ENCODE peak calls at places on chromosomes 7 and 10, in five cellular contexts. One of them, this sample, is unnamed.

GRCh38 chr7:115008465-115009114 is 86.7 kb downstream of the MDFIC start:
- DNase-seq in NCI-H1105 treated with DMSO at 0.1 percent for 48 hours: no peak
- DNase-seq in stimulated activated CD8-positive, alpha-beta memory T cell treated with anti-CD3 and anti-CD28 coated beads, Interleukin-15, amount 100 ng/mL, for 24 hours: no peak
- DNase-seq in upper lobe of left lung: no peak
- DNase-seq in activated T-helper 1 cell treated with anti-CD3 and anti-CD28 coated beads, Interleukin-2, amount 50 U/mL, for 16 hours: no peak
- DNase-seq in this sample: peak

GRCh38 chr10:664893-665292 is 24.6 kb downstream of the DIP2C start:
- DNase-seq in stimulated activated CD8-positive, alpha-beta memory T cell treated with anti-CD3 and anti-CD28 coated beads, Interleukin-15, amount 100 ng/mL, for 24 hours: no peak
- DNase-seq in NCI-H1105 treated with DMSO at 0.1 percent for 48 hours: no peak
- DNase-seq in activated T-helper 1 cell treated with anti-CD3 and anti-CD28 coated beads, Interleukin-2, amount 50 U/mL, for 16 hours: no peak
- DNase-seq in upper lobe of left lung: no peak
- DNase-seq in this sample: no peak

GRCh38 chr10:69474688-69475432 is 23.6 kb downstream of the TSPAN15 start:
- DNase-seq in NCI-H1105 treated with DMSO at 0.1 percent for 48 hours: no peak
- DNase-seq in stimulated activated CD8-positive, alpha-beta memory T cell treated with anti-CD3 and anti-CD28 coated beads, Interleukin-15, amount 100 ng/mL, for 24 hours: no peak
- DNase-seq in activated T-helper 1 cell treated with anti-CD3 and anti-CD28 coated beads, Interleukin-2, amount 50 U/mL, for 16 hours: no peak
- DNase-seq in upper lobe of left lung: no peak
- DNase-seq in this sample: no peak

GRCh38 chr7:95509199-95509598 is 23.5 kb downstream of the ASB4 start:
- DNase-seq in activated T-helper 1 cell treated with anti-CD3 and anti-CD28 coated beads, Interleukin-2, amount 50 U/mL, for 16 hours: no peak
- DNase-seq in NCI-H1105 treated with DMSO at 0.1 percent for 48 hours: peak
- DNase-seq in upper lobe of left lung: no peak
- DNase-seq in stimulated activated CD8-positive, alpha-beta memory T cell treated with anti-CD3 and anti-CD28 coated beads, Interleukin-15, amount 100 ng/mL, for 24 hours: no peak
- DNase-seq in this sample: no peak

GRCh38 chr10:97081621-97082235 is 104.0 kb downstream of the SLIT1 start:
- DNase-seq in upper lobe of left lung: no peak
- DNase-seq in NCI-H1105 treated with DMSO at 0.1 percent for 48 hours: no peak
- DNase-seq in stimulated activated CD8-positive, alpha-beta memory T cell treated with anti-CD3 and anti-CD28 coated beads, Interleukin-15, amount 100 ng/mL, for 24 hours: peak
- DNase-seq in activated T-helper 1 cell treated with anti-CD3 and anti-CD28 coated beads, Interleukin-2, amount 50 U/mL, for 16 hours: peak
- DNase-seq in this sample: no peak

GRCh38 chr10:67612577-67613537 is 83.1 kb downstream of the CTNNA3 start:
- DNase-seq in stimulated activated CD8-positive, alpha-beta memory T cell treated with anti-CD3 and anti-CD28 coated beads, Interleukin-15, amount 100 ng/mL, for 24 hours: no peak
- DNase-seq in NCI-H1105 treated with DMSO at 0.1 percent for 48 hours: no peak
- DNase-seq in upper lobe of left lung: no peak
- DNase-seq in activated T-helper 1 cell treated with anti-CD3 and anti-CD28 coated beads, Interleukin-2, amount 50 U/mL, for 16 hours: no peak
- DNase-seq in this sample: no peak

GRCh38 chr7:155182406-155182970 is 112.4 kb downstream of the HTR5A start:
- DNase-seq in stimulated activated CD8-positive, alpha-beta memory T cell treated with anti-CD3 and anti-CD28 coated beads, Interleukin-15, amount 100 ng/mL, for 24 hours: no peak
- DNase-seq in upper lobe of left lung: no peak
- DNase-seq in activated T-helper 1 cell treated with anti-CD3 and anti-CD28 coated beads, Interleukin-2, amount 50 U/mL, for 16 hours: no peak
- DNase-seq in NCI-H1105 treated with DMSO at 0.1 percent for 48 hours: no peak
- DNase-seq in this sample: no peak

GRCh38 chr7:134875867-134876266 is 96.4 kb downstream of the CALD1 start:
- DNase-seq in stimulated activated CD8-positive, alpha-beta memory T cell treated with anti-CD3 and anti-CD28 coated beads, Interleukin-15, amount 100 ng/mL, for 24 hours: no peak
- DNase-seq in NCI-H1105 treated with DMSO at 0.1 percent for 48 hours: no peak
- DNase-seq in activated T-helper 1 cell treated with anti-CD3 and anti-CD28 coated beads, Interleukin-2, amount 50 U/mL, for 16 hours: no peak
- DNase-seq in upper lobe of left lung: no peak
- DNase-seq in this sample: no peak

GRCh38 chr7:79684384-79684783 is 230.9 kb upstream of the MAGI2 start:
- DNase-seq in NCI-H1105 treated with DMSO at 0.1 percent for 48 hours: no peak
- DNase-seq in upper lobe of left lung: no peak
- DNase-seq in activated T-helper 1 cell treated with anti-CD3 and anti-CD28 coated beads, Interleukin-2, amount 50 U/mL, for 16 hours: no peak
- DNase-seq in stimulated activated CD8-positive, alpha-beta memory T cell treated with anti-CD3 and anti-CD28 coated beads, Interleukin-15, amount 100 ng/mL, for 24 hours: no peak
- DNase-seq in this sample: no peak

GRCh38 chr10:113199459-113199858 is 249.4 kb downstream of the TCF7L2 start:
- DNase-seq in activated T-helper 1 cell treated with anti-CD3 and anti-CD28 coated beads, Interleukin-2, amount 50 U/mL, for 16 hours: no peak
- DNase-seq in NCI-H1105 treated with DMSO at 0.1 percent for 48 hours: no peak
- DNase-seq in stimulated activated CD8-positive, alpha-beta memory T cell treated with anti-CD3 and anti-CD28 coated beads, Interleukin-15, amount 100 ng/mL, for 24 hours: no peak
- DNase-seq in upper lobe of left lung: no peak
- DNase-seq in this sample: no peak

GRCh38 chr10:61921143-61921542 is 19.6 kb downstream of the ARID5B start:
- DNase-seq in NCI-H1105 treated with DMSO at 0.1 percent for 48 hours: no peak
- DNase-seq in upper lobe of left lung: no peak
- DNase-seq in stimulated activated CD8-positive, alpha-beta memory T cell treated with anti-CD3 and anti-CD28 coated beads, Interleukin-15, amount 100 ng/mL, for 24 hours: no peak
- DNase-seq in activated T-helper 1 cell treated with anti-CD3 and anti-CD28 coated beads, Interleukin-2, amount 50 U/mL, for 16 hours: no peak
- DNase-seq in this sample: no peak

GRCh38 chr7:1920266-1920681 is 250.2 kb downstream of the ELFN1 start:
- DNase-seq in stimulated activated CD8-positive, alpha-beta memory T cell treated with anti-CD3 and anti-CD28 coated beads, Interleukin-15, amount 100 ng/mL, for 24 hours: no peak
- DNase-seq in activated T-helper 1 cell treated with anti-CD3 and anti-CD28 coated beads, Interleukin-2, amount 50 U/mL, for 16 hours: peak
- DNase-seq in NCI-H1105 treated with DMSO at 0.1 percent for 48 hours: no peak
- DNase-seq in upper lobe of left lung: no peak
- DNase-seq in this sample: no peak

GRCh38 chr7:96996111-96996936 is 9.0 kb upstream of the DLX6 start:
- DNase-seq in NCI-H1105 treated with DMSO at 0.1 percent for 48 hours: no peak
- DNase-seq in upper lobe of left lung: peak
- DNase-seq in stimulated activated CD8-positive, alpha-beta memory T cell treated with anti-CD3 and anti-CD28 coated beads, Interleukin-15, amount 100 ng/mL, for 24 hours: no peak
- DNase-seq in activated T-helper 1 cell treated with anti-CD3 and anti-CD28 coated beads, Interleukin-2, amount 50 U/mL, for 16 hours: no peak
- DNase-seq in this sample: no peak

GRCh38 chr10:114477285-114477684 is 73.0 kb upstream of the AFAP1L2 start:
- DNase-seq in stimulated activated CD8-positive, alpha-beta memory T cell treated with anti-CD3 and anti-CD28 coated beads, Interleukin-15, amount 100 ng/mL, for 24 hours: no peak
- DNase-seq in NCI-H1105 treated with DMSO at 0.1 percent for 48 hours: no peak
- DNase-seq in upper lobe of left lung: no peak
- DNase-seq in activated T-helper 1 cell treated with anti-CD3 and anti-CD28 coated beads, Interleukin-2, amount 50 U/mL, for 16 hours: no peak
- DNase-seq in this sample: no peak

GRCh38 chr10:120457431-120458172 is 575 bp downstream of the PLPP4 start:
- DNase-seq in activated T-helper 1 cell treated with anti-CD3 and anti-CD28 coated beads, Interleukin-2, amount 50 U/mL, for 16 hours: no peak
- DNase-seq in upper lobe of left lung: peak
- DNase-seq in NCI-H1105 treated with DMSO at 0.1 percent for 48 hours: no peak
- DNase-seq in stimulated activated CD8-positive, alpha-beta memory T cell treated with anti-CD3 and anti-CD28 coated beads, Interleukin-15, amount 100 ng/mL, for 24 hours: no peak
- DNase-seq in this sample: no peak

GRCh38 chr7:19713676-19714075 is 4.8 kb upstream of the POLR1F start:
- DNase-seq in upper lobe of left lung: no peak
- DNase-seq in NCI-H1105 treated with DMSO at 0.1 percent for 48 hours: peak
- DNase-seq in activated T-helper 1 cell treated with anti-CD3 and anti-CD28 coated beads, Interleukin-2, amount 50 U/mL, for 16 hours: no peak
- DNase-seq in stimulated activated CD8-positive, alpha-beta memory T cell treated with anti-CD3 and anti-CD28 coated beads, Interleukin-15, amount 100 ng/mL, for 24 hours: no peak
- DNase-seq in this sample: no peak

GRCh38 chr7:87411186-87411585 is 64.3 kb downstream of the ABCB4 start:
- DNase-seq in activated T-helper 1 cell treated with anti-CD3 and anti-CD28 coated beads, Interleukin-2, amount 50 U/mL, for 16 hours: no peak
- DNase-seq in upper lobe of left lung: no peak
- DNase-seq in NCI-H1105 treated with DMSO at 0.1 percent for 48 hours: no peak
- DNase-seq in stimulated activated CD8-positive, alpha-beta memory T cell treated with anti-CD3 and anti-CD28 coated beads, Interleukin-15, amount 100 ng/mL, for 24 hours: no peak
- DNase-seq in this sample: no peak

GRCh38 chr7:270351-270983 is 19.5 kb upstream of the FOXL3 start:
- DNase-seq in NCI-H1105 treated with DMSO at 0.1 percent for 48 hours: no peak
- DNase-seq in stimulated activated CD8-positive, alpha-beta memory T cell treated with anti-CD3 and anti-CD28 coated beads, Interleukin-15, amount 100 ng/mL, for 24 hours: no peak
- DNase-seq in upper lobe of left lung: no peak
- DNase-seq in activated T-helper 1 cell treated with anti-CD3 and anti-CD28 coated beads, Interleukin-2, amount 50 U/mL, for 16 hours: no peak
- DNase-seq in this sample: no peak

GRCh38 chr7:240887-241421 is 48.6 kb downstream of the FAM20C start:
- DNase-seq in stimulated activated CD8-positive, alpha-beta memory T cell treated with anti-CD3 and anti-CD28 coated beads, Interleukin-15, amount 100 ng/mL, for 24 hours: no peak
- DNase-seq in activated T-helper 1 cell treated with anti-CD3 and anti-CD28 coated beads, Interleukin-2, amount 50 U/mL, for 16 hours: no peak
- DNase-seq in upper lobe of left lung: peak
- DNase-seq in NCI-H1105 treated with DMSO at 0.1 percent for 48 hours: no peak
- DNase-seq in this sample: no peak

GRCh38 chr10:18860591-18861205 is 187.9 kb upstream of the MALRD1 start:
- DNase-seq in upper lobe of left lung: no peak
- DNase-seq in activated T-helper 1 cell treated with anti-CD3 and anti-CD28 coated beads, Interleukin-2, amount 50 U/mL, for 16 hours: no peak
- DNase-seq in stimulated activated CD8-positive, alpha-beta memory T cell treated with anti-CD3 and anti-CD28 coated beads, Interleukin-15, amount 100 ng/mL, for 24 hours: no peak
- DNase-seq in NCI-H1105 treated with DMSO at 0.1 percent for 48 hours: no peak
- DNase-seq in this sample: no peak

GRCh38 chr10:24374134-24374915 is 165.4 kb downstream of the KIAA1217 start:
- DNase-seq in activated T-helper 1 cell treated with anti-CD3 and anti-CD28 coated beads, Interleukin-2, amount 50 U/mL, for 16 hours: no peak
- DNase-seq in NCI-H1105 treated with DMSO at 0.1 percent for 48 hours: no peak
- DNase-seq in stimulated activated CD8-positive, alpha-beta memory T cell treated with anti-CD3 and anti-CD28 coated beads, Interleukin-15, amount 100 ng/mL, for 24 hours: no peak
- DNase-seq in upper lobe of left lung: no peak
- DNase-seq in this sample: no peak

GRCh38 chr7:151179946-151180345 is 7.1 kb downstream of the ASB10 start:
- DNase-seq in NCI-H1105 treated with DMSO at 0.1 percent for 48 hours: no peak
- DNase-seq in upper lobe of left lung: no peak
- DNase-seq in stimulated activated CD8-positive, alpha-beta memory T cell treated with anti-CD3 and anti-CD28 coated beads, Interleukin-15, amount 100 ng/mL, for 24 hours: no peak
- DNase-seq in activated T-helper 1 cell treated with anti-CD3 and anti-CD28 coated beads, Interleukin-2, amount 50 U/mL, for 16 hours: no peak
- DNase-seq in this sample: no peak

GRCh38 chr7:155533120-155533826 is 13.1 kb downstream of the CNPY1 start:
- DNase-seq in activated T-helper 1 cell treated with anti-CD3 and anti-CD28 coated beads, Interleukin-2, amount 50 U/mL, for 16 hours: no peak
- DNase-seq in NCI-H1105 treated with DMSO at 0.1 percent for 48 hours: peak
- DNase-seq in upper lobe of left lung: peak
- DNase-seq in stimulated activated CD8-positive, alpha-beta memory T cell treated with anti-CD3 and anti-CD28 coated beads, Interleukin-15, amount 100 ng/mL, for 24 hours: no peak
- DNase-seq in this sample: no peak

GRCh38 chr7:54831644-54832095 is 72.7 kb upstream of the SEC61G start:
- DNase-seq in stimulated activated CD8-positive, alpha-beta memory T cell treated with anti-CD3 and anti-CD28 coated beads, Interleukin-15, amount 100 ng/mL, for 24 hours: no peak
- DNase-seq in NCI-H1105 treated with DMSO at 0.1 percent for 48 hours: no peak
- DNase-seq in activated T-helper 1 cell treated with anti-CD3 and anti-CD28 coated beads, Interleukin-2, amount 50 U/mL, for 16 hours: no peak
- DNase-seq in upper lobe of left lung: no peak
- DNase-seq in this sample: no peak

GRCh38 chr10:42734537-42734936 is 48.1 kb upstream of the BMS1 start:
- DNase-seq in stimulated activated CD8-positive, alpha-beta memory T cell treated with anti-CD3 and anti-CD28 coated beads, Interleukin-15, amount 100 ng/mL, for 24 hours: no peak
- DNase-seq in activated T-helper 1 cell treated with anti-CD3 and anti-CD28 coated beads, Interleukin-2, amount 50 U/mL, for 16 hours: no peak
- DNase-seq in NCI-H1105 treated with DMSO at 0.1 percent for 48 hours: peak
- DNase-seq in upper lobe of left lung: no peak
- DNase-seq in this sample: no peak

GRCh38 chr10:129531195-129531968 is 64.3 kb downstream of the MGMT start:
- DNase-seq in stimulated activated CD8-positive, alpha-beta memory T cell treated with anti-CD3 and anti-CD28 coated beads, Interleukin-15, amount 100 ng/mL, for 24 hours: no peak
- DNase-seq in activated T-helper 1 cell treated with anti-CD3 and anti-CD28 coated beads, Interleukin-2, amount 50 U/mL, for 16 hours: no peak
- DNase-seq in NCI-H1105 treated with DMSO at 0.1 percent for 48 hours: no peak
- DNase-seq in upper lobe of left lung: no peak
- DNase-seq in this sample: no peak

GRCh38 chr10:24784923-24785322 is 61.2 kb upstream of the ARHGAP21 start:
- DNase-seq in upper lobe of left lung: no peak
- DNase-seq in stimulated activated CD8-positive, alpha-beta memory T cell treated with anti-CD3 and anti-CD28 coated beads, Interleukin-15, amount 100 ng/mL, for 24 hours: no peak
- DNase-seq in NCI-H1105 treated with DMSO at 0.1 percent for 48 hours: no peak
- DNase-seq in activated T-helper 1 cell treated with anti-CD3 and anti-CD28 coated beads, Interleukin-2, amount 50 U/mL, for 16 hours: no peak
- DNase-seq in this sample: no peak

GRCh38 chr7:117596134-117596533 is 116.3 kb downstream of the CFTR start:
- DNase-seq in stimulated activated CD8-positive, alpha-beta memory T cell treated with anti-CD3 and anti-CD28 coated beads, Interleukin-15, amount 100 ng/mL, for 24 hours: no peak
- DNase-seq in activated T-helper 1 cell treated with anti-CD3 and anti-CD28 coated beads, Interleukin-2, amount 50 U/mL, for 16 hours: no peak
- DNase-seq in upper lobe of left lung: peak
- DNase-seq in NCI-H1105 treated with DMSO at 0.1 percent for 48 hours: no peak
- DNase-seq in this sample: no peak

GRCh38 chr7:151413241-151413640 is 3.4 kb upstream of the WDR86 start:
- DNase-seq in stimulated activated CD8-positive, alpha-beta memory T cell treated with anti-CD3 and anti-CD28 coated beads, Interleukin-15, amount 100 ng/mL, for 24 hours: no peak
- DNase-seq in activated T-helper 1 cell treated with anti-CD3 and anti-CD28 coated beads, Interleukin-2, amount 50 U/mL, for 16 hours: no peak
- DNase-seq in NCI-H1105 treated with DMSO at 0.1 percent for 48 hours: no peak
- DNase-seq in upper lobe of left lung: no peak
- DNase-seq in this sample: no peak

GRCh38 chr10:7876541-7877127 is 58.3 kb downstream of the TAF3 start:
- DNase-seq in NCI-H1105 treated with DMSO at 0.1 percent for 48 hours: no peak
- DNase-seq in activated T-helper 1 cell treated with anti-CD3 and anti-CD28 coated beads, Interleukin-2, amount 50 U/mL, for 16 hours: no peak
- DNase-seq in stimulated activated CD8-positive, alpha-beta memory T cell treated with anti-CD3 and anti-CD28 coated beads, Interleukin-15, amount 100 ng/mL, for 24 hours: no peak
- DNase-seq in upper lobe of left lung: no peak
- DNase-seq in this sample: no peak

GRCh38 chr7:19491821-19492452 is 216.9 kb downstream of the POLR1F start:
- DNase-seq in NCI-H1105 treated with DMSO at 0.1 percent for 48 hours: peak
- DNase-seq in stimulated activated CD8-positive, alpha-beta memory T cell treated with anti-CD3 and anti-CD28 coated beads, Interleukin-15, amount 100 ng/mL, for 24 hours: no peak
- DNase-seq in activated T-helper 1 cell treated with anti-CD3 and anti-CD28 coated beads, Interleukin-2, amount 50 U/mL, for 16 hours: no peak
- DNase-seq in upper lobe of left lung: no peak
- DNase-seq in this sample: no peak

GRCh38 chr7:133330085-133330484 is 77.2 kb downstream of the EXOC4 start:
- DNase-seq in stimulated activated CD8-positive, alpha-beta memory T cell treated with anti-CD3 and anti-CD28 coated beads, Interleukin-15, amount 100 ng/mL, for 24 hours: no peak
- DNase-seq in NCI-H1105 treated with DMSO at 0.1 percent for 48 hours: no peak
- DNase-seq in activated T-helper 1 cell treated with anti-CD3 and anti-CD28 coated beads, Interleukin-2, amount 50 U/mL, for 16 hours: no peak
- DNase-seq in upper lobe of left lung: no peak
- DNase-seq in this sample: no peak

GRCh38 chr10:62794306-62794705 is 10.2 kb upstream of the ADO start:
- DNase-seq in upper lobe of left lung: no peak
- DNase-seq in stimulated activated CD8-positive, alpha-beta memory T cell treated with anti-CD3 and anti-CD28 coated beads, Interleukin-15, amount 100 ng/mL, for 24 hours: no peak
- DNase-seq in activated T-helper 1 cell treated with anti-CD3 and anti-CD28 coated beads, Interleukin-2, amount 50 U/mL, for 16 hours: no peak
- DNase-seq in NCI-H1105 treated with DMSO at 0.1 percent for 48 hours: no peak
- DNase-seq in this sample: no peak

GRCh38 chr10:43078986-43079273 is 2.1 kb downstream of the RET start:
- DNase-seq in activated T-helper 1 cell treated with anti-CD3 and anti-CD28 coated beads, Interleukin-2, amount 50 U/mL, for 16 hours: no peak
- DNase-seq in upper lobe of left lung: no peak
- DNase-seq in stimulated activated CD8-positive, alpha-beta memory T cell treated with anti-CD3 and anti-CD28 coated beads, Interleukin-15, amount 100 ng/mL, for 24 hours: no peak
- DNase-seq in NCI-H1105 treated with DMSO at 0.1 percent for 48 hours: no peak
- DNase-seq in this sample: no peak

GRCh38 chr7:44144968-44145418 is 3.9 kb upstream of the MYL7 start:
- DNase-seq in upper lobe of left lung: peak
- DNase-seq in activated T-helper 1 cell treated with anti-CD3 and anti-CD28 coated beads, Interleukin-2, amount 50 U/mL, for 16 hours: no peak
- DNase-seq in stimulated activated CD8-positive, alpha-beta memory T cell treated with anti-CD3 and anti-CD28 coated beads, Interleukin-15, amount 100 ng/mL, for 24 hours: no peak
- DNase-seq in NCI-H1105 treated with DMSO at 0.1 percent for 48 hours: no peak
- DNase-seq in this sample: peak

GRCh38 chr7:14766747-14767146 is 135.8 kb downstream of the DGKB start:
- DNase-seq in stimulated activated CD8-positive, alpha-beta memory T cell treated with anti-CD3 and anti-CD28 coated beads, Interleukin-15, amount 100 ng/mL, for 24 hours: no peak
- DNase-seq in upper lobe of left lung: no peak
- DNase-seq in activated T-helper 1 cell treated with anti-CD3 and anti-CD28 coated beads, Interleukin-2, amount 50 U/mL, for 16 hours: no peak
- DNase-seq in NCI-H1105 treated with DMSO at 0.1 percent for 48 hours: no peak
- DNase-seq in this sample: no peak

GRCh38 chr7:157676001-157676400 is 339.2 kb downstream of the DNAJB6 start:
- DNase-seq in upper lobe of left lung: peak
- DNase-seq in activated T-helper 1 cell treated with anti-CD3 and anti-CD28 coated beads, Interleukin-2, amount 50 U/mL, for 16 hours: no peak
- DNase-seq in stimulated activated CD8-positive, alpha-beta memory T cell treated with anti-CD3 and anti-CD28 coated beads, Interleukin-15, amount 100 ng/mL, for 24 hours: no peak
- DNase-seq in NCI-H1105 treated with DMSO at 0.1 percent for 48 hours: no peak
- DNase-seq in this sample: peak

GRCh38 chr10:3169271-3169670 is 3.3 kb downstream of the PITRM1 start:
- DNase-seq in stimulated activated CD8-positive, alpha-beta memory T cell treated with anti-CD3 and anti-CD28 coated beads, Interleukin-15, amount 100 ng/mL, for 24 hours: no peak
- DNase-seq in activated T-helper 1 cell treated with anti-CD3 and anti-CD28 coated beads, Interleukin-2, amount 50 U/mL, for 16 hours: no peak
- DNase-seq in upper lobe of left lung: no peak
- DNase-seq in NCI-H1105 treated with DMSO at 0.1 percent for 48 hours: no peak
- DNase-seq in this sample: no peak

This sample was measured in suprapubic skin.